ENCODE peak calls at places on chromosomes 6 and 20, in four cellular contexts. One of them, this sample, is unnamed. For H3K27me3, the result is how much of the 10 kb centered on the place peaks cover.

GRCh38 chr6:44166591-44167184 is 8.1 kb downstream of the CAPN11 start:
- DNase-seq in H9: peak
- DNase-seq in H1: peak
- DNase-seq in mesenchymal stem cell: no peak
- DNase-seq in this sample: peak

GRCh38 chr20:4470375-4470774 is 251.3 kb upstream of the PRND start:
- DNase-seq in H1: no peak
- DNase-seq in H9: no peak
- DNase-seq in mesenchymal stem cell: peak
- DNase-seq in this sample: no peak

GRCh38 chr20:35013421-35014411 is 58.0 kb downstream of the MYH7B start:
- DNase-seq in mesenchymal stem cell: no peak
- DNase-seq in H1: no peak
- DNase-seq in H9: peak
- DNase-seq in this sample: no peak

GRCh38 chr20:20237093-20237959 is 130.6 kb upstream of the INSM1 start:
- DNase-seq in H1: peak
- DNase-seq in mesenchymal stem cell: peak
- DNase-seq in H9: peak
- DNase-seq in this sample: peak

GRCh38 chr20:24773751-24774201 is 175.3 kb upstream of the CST7 start:
- DNase-seq in mesenchymal stem cell: peak
- DNase-seq in H9: peak
- DNase-seq in H1: no peak
- DNase-seq in this sample: no peak

GRCh38 chr6:13101985-13102384 is 226.4 kb downstream of the TBC1D7 start:
- DNase-seq in mesenchymal stem cell: no peak
- DNase-seq in H1: no peak
- DNase-seq in H9: no peak
- DNase-seq in this sample: no peak

GRCh38 chr20:53974785-53975555 is 95.4 kb downstream of the BCAS1 start:
- DNase-seq in H1: no peak
- DNase-seq in H9: no peak
- DNase-seq in mesenchymal stem cell: no peak
- DNase-seq in this sample: no peak

GRCh38 chr6:53647437-53648094 is 18.0 kb downstream of the KLHL31 start:
- DNase-seq in H9: no peak
- DNase-seq in H1: no peak
- DNase-seq in mesenchymal stem cell: no peak
- DNase-seq in this sample: no peak

GRCh38 chr6:143745160-143746133 is 67.7 kb downstream of the PHACTR2 start:
- DNase-seq in H1: no peak
- DNase-seq in mesenchymal stem cell: peak
- DNase-seq in H9: peak
- DNase-seq in this sample: peak

GRCh38 chr20:31853481-31853880 is 8.1 kb upstream of the FOXS1 start:
- DNase-seq in H1: no peak
- DNase-seq in mesenchymal stem cell: no peak
- DNase-seq in H9: no peak
- DNase-seq in this sample: no peak

DNA sequence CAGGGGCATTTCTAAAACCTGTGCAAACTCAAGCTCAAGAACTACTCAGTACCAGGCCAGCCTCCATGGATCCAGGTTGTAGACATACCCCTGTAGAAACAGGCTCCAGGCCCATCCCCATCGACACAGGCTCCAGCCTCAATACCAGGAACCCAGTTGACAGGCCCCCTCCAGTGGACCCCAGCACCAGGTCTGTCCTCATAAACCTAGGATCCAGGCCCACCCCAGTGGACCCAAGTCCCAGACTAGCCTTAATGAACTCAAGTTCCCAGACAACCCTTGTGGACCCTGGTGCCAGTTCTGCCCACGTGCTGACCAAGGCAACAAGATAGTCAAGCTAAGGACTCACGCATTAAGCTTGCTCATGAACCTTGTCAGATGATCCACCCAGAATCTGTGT is 476.9 kb downstream of the TBC1D32 start:
- DNase-seq in H1: no peak
- DNase-seq in mesenchymal stem cell: no peak
- DNase-seq in H9: no peak
- DNase-seq in this sample: no peak
- H3K18ac ChIP-seq in H1: no peak
- H3K18ac ChIP-seq in mesenchymal stem cell: no peak
- H3K18ac ChIP-seq in H9: no peak
- H3K18ac ChIP-seq in this sample: no peak

GRCh38 chr6:30411515-30412207 is 66.7 kb downstream of the RPP21 start:
- DNase-seq in mesenchymal stem cell: peak
- DNase-seq in H1: peak
- DNase-seq in H9: peak
- DNase-seq in this sample: peak
- H3K27me3 ChIP-seq in mesenchymal stem cell: half or more
- H3K27me3 ChIP-seq in H1: under half
- H3K27me3 ChIP-seq in H9: under half
- H3K27me3 ChIP-seq in this sample: under half

GRCh38 chr20:51162015-51162414 is 139.1 kb upstream of the KCNG1 start:
- DNase-seq in mesenchymal stem cell: no peak
- DNase-seq in H1: no peak
- DNase-seq in H9: no peak
- DNase-seq in this sample: no peak
- H3K27ac ChIP-seq in mesenchymal stem cell: no peak
- H3K27ac ChIP-seq in H1: no peak
- H3K27ac ChIP-seq in H9: no peak
- H3K27ac ChIP-seq in this sample: no peak

GRCh38 chr6:15320683-15321082 is 74.8 kb downstream of the JARID2 start:
- DNase-seq in H1: no peak
- DNase-seq in H9: no peak
- DNase-seq in mesenchymal stem cell: peak
- DNase-seq in this sample: no peak
- H3K18ac ChIP-seq in H1: no peak
- H3K18ac ChIP-seq in H9: no peak
- H3K18ac ChIP-seq in mesenchymal stem cell: no peak
- H3K18ac ChIP-seq in this sample: no peak

DNA sequence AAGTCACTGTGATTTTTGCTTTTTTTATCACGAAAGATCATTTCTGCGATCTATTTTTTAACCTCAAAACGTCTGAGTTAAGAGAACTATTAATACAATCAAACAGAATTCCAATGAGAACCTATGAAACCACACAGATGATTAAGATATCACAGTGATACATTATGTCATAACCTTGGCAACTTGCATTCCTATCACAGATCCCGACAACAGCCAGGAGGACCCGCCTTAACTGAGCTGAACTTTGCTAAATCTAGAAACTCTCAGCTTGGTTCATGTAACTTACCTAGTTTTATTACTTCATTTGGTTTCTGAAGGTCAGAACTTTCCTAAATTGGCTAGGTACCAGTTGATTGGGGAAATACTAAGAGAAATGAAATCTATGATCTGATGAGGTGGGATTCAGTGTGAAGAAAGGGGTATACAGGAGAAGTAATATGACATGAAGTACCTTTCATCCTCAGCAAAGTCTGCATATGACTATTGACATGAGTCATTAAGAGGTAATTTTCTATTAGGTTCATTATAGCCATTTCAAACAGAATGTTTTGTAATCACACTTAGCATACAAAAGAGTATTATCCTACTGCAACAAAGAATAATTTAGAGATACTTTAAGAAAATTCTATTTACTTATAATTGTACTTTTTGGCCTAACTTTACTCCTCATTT is 11.2 kb downstream of the LYRM4 start:
- DNase-seq in H1: no peak
- DNase-seq in mesenchymal stem cell: no peak
- DNase-seq in H9: no peak
- DNase-seq in this sample: no peak
- H3K27me3 ChIP-seq in H1: under half
- H3K27me3 ChIP-seq in mesenchymal stem cell: under half
- H3K27me3 ChIP-seq in H9: under half
- H3K27me3 ChIP-seq in this sample: under half

GRCh38 chr6:45486739-45487138 is 109.0 kb upstream of the SUPT3H start:
- DNase-seq in mesenchymal stem cell: no peak
- DNase-seq in H9: no peak
- DNase-seq in H1: no peak
- DNase-seq in this sample: no peak

GRCh38 chr6:45479834-45480696 is 102.3 kb upstream of the SUPT3H start:
- DNase-seq in H9: no peak
- DNase-seq in mesenchymal stem cell: peak
- DNase-seq in H1: no peak
- DNase-seq in this sample: no peak

GRCh38 chr6:45480697-45481415 is 103.1 kb upstream of the SUPT3H start:
- DNase-seq in H1: no peak
- DNase-seq in mesenchymal stem cell: peak
- DNase-seq in H9: no peak
- DNase-seq in this sample: no peak

GRCh38 chr6:45483501-45483900 is 105.8 kb upstream of the SUPT3H start:
- DNase-seq in H1: no peak
- DNase-seq in H9: no peak
- DNase-seq in mesenchymal stem cell: peak
- DNase-seq in this sample: no peak

DNA sequence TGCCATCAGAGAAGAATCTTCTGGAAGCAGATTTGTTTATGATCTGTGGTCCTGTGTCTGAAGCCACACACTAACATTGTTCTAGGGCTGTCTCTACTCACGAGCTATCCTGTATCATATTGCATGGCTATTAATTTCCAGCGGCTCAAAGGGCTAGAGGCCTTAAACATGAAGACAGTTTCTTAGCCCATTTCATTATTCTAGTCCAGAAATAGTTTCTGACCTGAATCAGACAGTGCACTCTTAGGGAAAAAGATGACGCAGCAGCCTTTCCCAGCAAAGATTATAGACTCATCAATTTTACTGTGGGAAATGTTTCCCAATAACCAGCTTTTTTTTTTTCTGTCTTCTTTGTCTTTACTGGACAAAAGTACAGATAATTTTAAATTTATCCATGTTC is 105.3 kb upstream of the SUPT3H start:
- DNase-seq in H9: no peak
- DNase-seq in H1: no peak
- DNase-seq in mesenchymal stem cell: peak
- DNase-seq in this sample: no peak
- H3K27ac ChIP-seq in H9: no peak
- H3K27ac ChIP-seq in H1: no peak
- H3K27ac ChIP-seq in mesenchymal stem cell: peak
- H3K27ac ChIP-seq in this sample: no peak

This sample was measured in trophoblast cell.